ENCODE peak calls at places on chromosomes 1 and 21, in six cellular contexts. M is lung microvascular endothelial cell; L is stimulated activated CD8-positive, alpha-beta memory T cell treated with anti-CD3 and anti-CD28 coated beads, Interleukin-4, amount 100 ng/mL, for 4 hours; T is astrocyte of the spinal cord; O is midbrain; H is bronchial epithelial cell. C is an unnamed sample.

GRCh38 chr1:228434674-228435073 is 18.0 kb upstream of the TRIM17 start:
- DNase-seq in M (no peak), L (no peak), H (no peak), O (no peak), T (no peak), C (no peak)

GRCh38 chr1:201656670-201657032 is 117.7 kb downstream of the NAV1 start:
- DNase-seq in H (no peak), L (no peak), T (peak; percentile 63), O (no peak), M (no peak), C (no peak)

GRCh38 chr1:101996830-101997485 is at the start of gene OLFM3:
- DNase-seq in O (peak; percentile 16), L (no peak), M (peak; percentile 5), H (no peak), T (peak; percentile 9), C (peak; percentile 9)

GRCh38 chr21:41631564-41632461 is 123.9 kb upstream of the TMPRSS2 start:
- DNase-seq in O (no peak), L (no peak), T (peak; percentile 50), M (no peak), H (peak; percentile 77), C (peak; percentile 70)

GRCh38 chr1:55107111-55107510 is 67.8 kb downstream of the PCSK9 start:
- DNase-seq in M (no peak), O (no peak), T (no peak), H (no peak), L (no peak), C (no peak)

GRCh38 chr1:203151362-203152157 is 24.0 kb downstream of the ADORA1 start:
- DNase-seq in L (no peak), H (no peak), M (no peak), O (no peak), T (no peak), C (no peak)

GRCh38 chr1:55703726-55704363 is 488.7 kb upstream of the USP24 start:
- DNase-seq in M (no peak), T (peak; percentile 47), H (no peak), L (no peak), O (no peak), C (peak; percentile 85)

GRCh38 chr1:236089046-236089773 is 24.3 kb upstream of the NID1 start:
- DNase-seq in M (peak; percentile 81), T (peak; percentile 36), H (peak; percentile 77), L (no peak), O (no peak), C (no peak)

GRCh38 chr21:44596068-44596725 is 3.9 kb upstream of the KRTAP10-6 start:
- DNase-seq in T (no peak), H (peak; percentile 25), L (no peak), M (no peak), O (no peak), C (peak; percentile 61)

GRCh38 chr21:22758478-22758877 is 1760.3 kb downstream of the NCAM2 start:
- DNase-seq in M (no peak), L (no peak), H (peak; percentile 10), T (peak; percentile 0), O (no peak), C (peak; percentile 10)

GRCh38 chr1:43554444-43554992 is 23.8 kb downstream of the PTPRF start:
- DNase-seq in T (peak; percentile 52), H (peak; percentile 47), L (no peak), O (peak; percentile 33), M (peak; percentile 63), C (peak; percentile 40)

GRCh38 chr1:179025975-179026812 is 500 bp downstream of the FAM20B start:
- DNase-seq in T (peak; percentile 43), O (peak; percentile 63), M (peak; percentile 62), H (peak; percentile 31), L (peak; percentile 24), C (peak; percentile 81)

GRCh38 chr1:76068953-76069561 is 5.5 kb upstream of the ST6GALNAC3 start:
- DNase-seq in H (no peak), M (peak; percentile 9), O (no peak), T (no peak), L (no peak), C (no peak)

GRCh38 chr1:36328713-36329112 is 5.3 kb upstream of the EVA1B start:
- DNase-seq in O (no peak), L (no peak), H (peak; percentile 21), M (peak; percentile 79), T (no peak), C (no peak)

GRCh38 chr21:23480591-23481270 is 2126.6 kb downstream of the MRPL39 start:
- DNase-seq in L (no peak), O (no peak), M (no peak), H (no peak), T (no peak), C (no peak)

GRCh38 chr1:212727386-212728181 is 27.9 kb upstream of the BATF3 start:
- DNase-seq in H (no peak), T (peak; percentile 74), O (no peak), L (no peak), M (no peak), C (peak; percentile 45)

GRCh38 chr1:33047839-33048305 is 11.2 kb upstream of the AK2 start:
- DNase-seq in O (no peak), H (peak; percentile 54), M (no peak), T (no peak), L (no peak), C (no peak)

GRCh38 chr1:112937495-112937894 is 18.5 kb downstream of the SLC16A1 start:
- DNase-seq in O (no peak), M (no peak), T (no peak), H (peak; percentile 18), L (no peak), C (no peak)

GRCh38 chr1:38005195-38006007 is at the start of gene FHL3:
- DNase-seq in M (peak; percentile 55), H (no peak), L (no peak), O (no peak), T (peak; percentile 51), C (peak; percentile 76)

GRCh38 chr1:44636711-44637589 is 37.3 kb downstream of the TMEM53 start:
- DNase-seq in L (no peak), O (no peak), M (no peak), T (peak; percentile 17), H (peak; percentile 84), C (no peak)

GRCh38 chr1:37038079-37038702 is 3.9 kb upstream of the GRIK3 start:
- DNase-seq in M (peak; percentile 40), O (peak; percentile 84), T (no peak), L (no peak), H (peak; percentile 29), C (peak; percentile 27)

GRCh38 chr1:167676916-167677848 is 44.6 kb upstream of the MPZL1 start:
- DNase-seq in O (no peak), M (no peak), T (no peak), L (no peak), H (no peak), C (no peak)

GRCh38 chr1:86394416-86394815 is 1.7 kb downstream of the ODF2L start:
- DNase-seq in O (no peak), M (peak; percentile 59), H (peak; percentile 38), T (peak; percentile 43), L (no peak), C (no peak)

GRCh38 chr1:219542828-219543518 is 69.9 kb downstream of the ZC3H11B start:
- DNase-seq in M (peak; percentile 43), O (no peak), H (peak; percentile 44), L (no peak), T (peak; percentile 78), C (peak; percentile 65)

GRCh38 chr21:17231124-17231523 is 281.7 kb upstream of the CXADR start:
- DNase-seq in M (no peak), O (no peak), H (no peak), T (no peak), L (no peak), C (no peak)

GRCh38 chr1:157948547-157949152 is 44.8 kb upstream of the KIRREL1 start:
- DNase-seq in H (peak; percentile 56), L (no peak), M (peak; percentile 32), O (peak; percentile 29), T (peak; percentile 33), C (no peak)

GRCh38 chr1:191530928-191531327 is 627.3 kb upstream of the RGS18 start:
- DNase-seq in H (no peak), M (no peak), T (no peak), O (no peak), L (no peak), C (no peak)

GRCh38 chr21:42039911-42040351 is 29.8 kb upstream of the ZBTB21 start:
- DNase-seq in T (no peak), H (no peak), L (no peak), M (peak; percentile 13), O (no peak), C (peak; percentile 48)

GRCh38 chr1:64470670-64471217 is 815 bp downstream of the CACHD1 start:
- DNase-seq in H (peak; percentile 8), O (no peak), L (no peak), M (peak; percentile 46), T (peak; percentile 32), C (peak; percentile 42)

GRCh38 chr1:106534612-106535011 is 521.9 kb upstream of the PRMT6 start:
- DNase-seq in H (peak; percentile 26), O (no peak), M (no peak), L (no peak), T (no peak), C (no peak)

GRCh38 chr1:235018161-235018560 is 110.5 kb downstream of the TOMM20 start:
- DNase-seq in L (no peak), H (peak; percentile 99), T (peak; percentile 98), O (no peak), M (peak; percentile 34), C (peak; percentile 98)

GRCh38 chr1:211738709-211739301 is 63.4 kb upstream of the NEK2 start:
- DNase-seq in O (no peak), M (no peak), T (no peak), H (peak; percentile 18), L (peak; percentile 9), C (no peak)

GRCh38 chr1:51961231-51961630 is 29.3 kb downstream of the RAB3B start:
- DNase-seq in M (no peak), O (no peak), T (no peak), L (no peak), H (no peak), C (no peak)

GRCh38 chr1:222106369-222106768 is 364.5 kb upstream of the DUSP10 start:
- DNase-seq in M (no peak), L (no peak), T (no peak), H (no peak), O (no peak), C (no peak)

GRCh38 chr1:232613752-232614381 is 16.1 kb downstream of the SIPA1L2 start:
- DNase-seq in H (no peak), M (no peak), L (no peak), T (peak; percentile 97), O (no peak), C (peak; percentile 69)

GRCh38 chr1:32798191-32798590 is 19.0 kb downstream of the YARS1 start:
- DNase-seq in O (no peak), L (no peak), M (no peak), H (peak; percentile 53), T (peak; percentile 88), C (no peak)

C was measured in MG63.